ENCODE peak calls at places on chromosomes 6 and 20, in four cellular contexts. G, S, N and F are unnamed samples.

GRCh38 chr6:98498891-98499290 is 335.5 kb upstream of the POU3F2 start:
- DNase-seq in G (no peak), S (no peak), N (no peak), F (no peak)

GRCh38 chr6:88089708-88090107 is 42.1 kb downstream of the SPACA1 start:
- DNase-seq in G (no peak), S (no peak), N (no peak), F (no peak)

GRCh38 chr6:68615965-68616364 is 19.1 kb upstream of the ADGRB3 start:
- DNase-seq in G (no peak), S (no peak), N (no peak), F (no peak)

GRCh38 chr20:25313608-25314007 is 65.7 kb downstream of the PYGB start:
- DNase-seq in G (no peak), S (no peak), N (no peak), F (no peak)

GRCh38 chr6:1436334-1437306 is 47.2 kb downstream of the FOXF2 start:
- DNase-seq in G (peak; percentile 31), S (no peak), N (peak; percentile 71), F (peak; percentile 64)

GRCh38 chr20:8449120-8449519 is 317.1 kb downstream of the PLCB1 start:
- DNase-seq in G (no peak), S (no peak), N (no peak), F (no peak)

GRCh38 chr6:126182650-126183311 is 157.1 kb upstream of the CENPW start:
- DNase-seq in G (no peak), S (no peak), N (no peak), F (no peak)

GRCh38 chr6:20875369-20875963 is 341.2 kb downstream of the CDKAL1 start:
- DNase-seq in G (no peak), S (no peak), N (peak; percentile 62), F (no peak)

GRCh38 chr6:106360989-106361430 is 493 bp downstream of the CRYBG1 start:
- DNase-seq in G (peak; percentile 37), S (peak; percentile 42), N (peak; percentile 45), F (peak; percentile 33)

GRCh38 chr20:36835453-36836198 is 40.3 kb upstream of the TLDC2 start:
- DNase-seq in G (peak; percentile 94), S (peak; percentile 93), N (peak; percentile 99), F (peak; percentile 90)

GRCh38 chr6:135880066-135880972 is 28.8 kb downstream of the PDE7B start:
- DNase-seq in G (peak; percentile 14), S (no peak), N (no peak), F (no peak)

GRCh38 chr6:16130437-16130891 is 1.6 kb downstream of the MYLIP start:
- DNase-seq in G (peak; percentile 45), S (no peak), N (no peak), F (peak; percentile 11)

GRCh38 chr20:54477134-54477533 is 1.7 kb downstream of the DOK5 start:
- DNase-seq in G (no peak), S (no peak), N (no peak), F (no peak)

GRCh38 chr6:156780962-156781705 is 4.0 kb downstream of the ARID1B start:
- DNase-seq in G (no peak), S (no peak), N (no peak), F (no peak)

GRCh38 chr6:26113570-26113969 is 26.3 kb downstream of the HFE start:
- DNase-seq in G (no peak), S (no peak), N (no peak), F (no peak)

GRCh38 chr6:157411368-157411767 is 30.4 kb downstream of the ZDHHC14 start:
- DNase-seq in G (no peak), S (no peak), N (no peak), F (no peak)

GRCh38 chr20:24966317-24967012 is 17.4 kb downstream of the CST7 start:
- DNase-seq in G (no peak), S (no peak), N (no peak), F (no peak)

GRCh38 chr6:82080767-82081166 is 166.8 kb downstream of the IBTK start:
- DNase-seq in G (no peak), S (no peak), N (no peak), F (no peak)

GRCh38 chr6:40957616-40958492 is 81.2 kb downstream of the UNC5CL start:
- DNase-seq in G (no peak), S (no peak), N (no peak), F (no peak)

GRCh38 chr20:8473459-8473858 is 341.4 kb downstream of the PLCB1 start:
- DNase-seq in G (no peak), S (no peak), N (no peak), F (no peak)

GRCh38 chr6:32529697-32530429 is at the start of gene HLA-DRB5:
- DNase-seq in G (peak; percentile 15), S (no peak), N (no peak), F (no peak)

GRCh38 chr6:34462561-34462971 is 3.3 kb upstream of the PACSIN1 start:
- DNase-seq in G (peak; percentile 39), S (no peak), N (peak; percentile 81), F (peak; percentile 59)

GRCh38 chr6:147194652-147195403 is 9.4 kb upstream of the STXBP5 start:
- DNase-seq in G (no peak), S (no peak), N (no peak), F (no peak)

DNA sequence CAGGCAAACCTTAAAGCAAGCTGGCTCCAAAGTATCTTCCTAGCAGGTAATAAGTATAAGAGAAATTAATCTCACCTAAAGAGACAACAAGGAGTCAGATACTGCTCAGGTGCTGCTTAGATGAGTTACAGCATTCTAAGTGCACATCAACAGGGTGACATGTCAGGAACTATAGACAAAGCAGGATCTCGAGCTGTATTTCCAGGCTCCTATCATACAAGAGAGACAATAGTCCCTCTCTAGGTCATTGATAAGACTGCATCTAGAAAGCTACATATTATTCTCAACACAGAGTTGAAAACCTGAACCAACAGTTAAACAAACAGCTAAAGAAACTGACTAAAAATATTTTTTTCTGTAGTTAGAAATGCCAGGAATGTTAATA is 3.9 kb downstream of the PTPRK start:
- DNase-seq in G (no peak), S (no peak), N (no peak), F (no peak)
- TF ChIP-seq CTCF in G (no peak), S (peak; percentile 48), N (peak; percentile 54), F (peak; percentile 18)

DNA sequence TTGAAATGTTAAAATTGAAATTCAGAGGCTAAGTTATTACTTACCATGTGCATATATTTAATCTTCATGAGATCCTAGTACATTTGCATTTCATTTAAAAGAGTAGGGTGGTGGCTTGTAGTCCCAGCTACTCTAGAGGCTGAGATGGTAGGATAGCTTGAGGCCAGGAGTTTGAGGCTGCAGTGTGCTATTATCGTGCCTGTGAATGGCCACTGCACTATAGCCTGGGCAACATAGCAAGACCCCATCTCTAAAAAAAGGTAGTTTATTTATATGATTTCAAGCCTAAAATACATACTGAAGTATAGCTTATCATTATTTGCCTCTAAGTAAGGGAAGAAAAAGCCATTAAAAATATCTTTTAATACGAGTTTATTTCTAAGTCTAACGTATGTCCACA is 3.1 kb downstream of the CCR6 start:
- DNase-seq in G (no peak), S (no peak), N (no peak), F (no peak)
- TF ChIP-seq CTCF in G (no peak), S (no peak), N (no peak), F (no peak)

DNA sequence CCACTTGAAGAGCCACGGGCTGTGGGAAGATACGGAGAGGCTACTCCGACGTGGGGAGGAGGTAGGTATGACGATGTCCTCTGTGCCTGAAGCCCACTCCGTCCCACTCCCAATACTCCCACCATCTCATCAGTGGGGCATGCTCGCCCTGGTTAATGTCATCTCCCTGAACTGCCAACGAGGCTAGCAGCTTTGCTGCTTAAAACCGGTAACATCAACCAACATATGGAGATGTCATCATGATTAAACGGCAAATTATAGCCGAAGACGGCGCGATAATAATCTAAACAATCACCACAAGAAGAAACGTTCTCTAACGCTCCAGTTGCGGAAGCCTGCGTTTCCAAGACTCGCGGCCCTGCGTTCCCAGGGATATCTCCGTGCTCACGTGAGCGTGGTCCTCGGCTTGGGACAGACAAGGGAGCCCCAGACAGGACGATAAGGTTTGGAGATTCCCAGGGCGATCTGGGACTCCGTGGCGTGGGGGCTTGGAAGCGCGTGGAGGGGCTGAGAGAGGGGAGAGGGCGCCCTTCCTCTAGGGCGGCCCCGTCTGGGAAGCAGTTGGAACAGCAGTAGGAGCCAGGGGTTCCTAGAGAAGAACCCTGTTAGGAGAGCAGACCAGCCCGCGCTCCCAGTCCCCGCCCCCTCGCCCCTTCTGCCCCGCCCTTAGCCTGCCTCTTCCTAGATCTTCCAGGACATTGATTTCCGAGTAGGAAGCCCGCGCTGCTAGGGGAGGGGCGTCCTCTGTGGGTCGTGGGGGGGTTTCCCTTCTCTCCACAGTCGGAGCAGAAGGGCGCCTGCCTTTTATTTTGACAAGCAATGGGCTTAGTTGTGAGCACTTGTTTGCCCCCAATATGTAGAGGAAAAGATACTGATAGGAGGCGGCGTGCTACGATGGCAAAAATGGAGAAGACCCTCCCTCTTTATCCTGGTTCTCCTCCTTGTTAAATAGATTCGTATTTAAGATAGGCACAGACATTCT is 10.7 kb downstream of the NRN1 start:
- DNase-seq in G (peak; percentile 54), S (peak; percentile 53), N (peak; percentile 88), F (peak; percentile 88)
- TF ChIP-seq CTCF in G (no peak), S (no peak), N (peak; percentile 54), F (peak; percentile 43)

GRCh38 chr20:18057106-18057993 is at the start of gene OVOL2:
- DNase-seq in G (peak; percentile 94), S (no peak), N (peak; percentile 52), F (peak; percentile 42)

GRCh38 chr20:18059603-18060002 is 1.9 kb upstream of the OVOL2 start:
- DNase-seq in G (no peak), S (no peak), N (no peak), F (no peak)

GRCh38 chr20:18057994-18058349 is 256 bp upstream of the OVOL2 start:
- DNase-seq in G (no peak), S (no peak), N (peak; percentile 31), F (no peak)

GRCh38 chr20:18056174-18057105 is 1.3 kb downstream of the OVOL2 start:
- DNase-seq in G (peak; percentile 81), S (no peak), N (peak; percentile 56), F (peak; percentile 49)

GRCh38 chr20:18058661-18059467 is 1.1 kb upstream of the OVOL2 start:
- DNase-seq in G (peak; percentile 56), S (no peak), N (peak; percentile 47), F (peak; percentile 60)
- TF ChIP-seq CTCF in G (no peak), S (no peak), N (no peak), F (no peak)